ENCODE peak calls at places on chromosomes 12 and 14, in eight cellular contexts. R is activated CD4-positive, alpha-beta T cell treated with anti-CD3 and anti-CD28 coated beads, Interleukin-2, amount 10 ng/mL, durations not matched to agents 7 days and 5 days; S is NCI-H1694 treated with DMSO at 0.1 percent for 48 hours; Y is endodermal cell; N is HuH-7.5; H is activated naive CD4-positive, alpha-beta T cell treated with anti-CD3 and anti-CD28 coated beads, Interleukin-2, amount 50 U/mL, for 72 hours; V is mucosa of descending colon; F is heart right ventricle. D is an unnamed sample.

GRCh38 chr14:61562321-61563161 is 132.8 kb upstream of the HIF1A start:
- DNase-seq in R (peak), S (no peak), Y (no peak), N (no peak), H (no peak), V (no peak), F (no peak), D (no peak)

GRCh38 chr14:93184391-93185332 is at the start of the genes LYSET and MOAP1:
- DNase-seq in R (peak), S (peak), Y (peak), N (peak), H (peak), V (peak), F (peak), D (peak)

GRCh38 chr12:28550757-28551381 is 360.6 kb downstream of the CCDC91 start:
- DNase-seq in R (no peak), S (no peak), Y (no peak), N (no peak), H (no peak), V (no peak), F (no peak), D (no peak)

GRCh38 chr12:108930756-108931155 is 50.9 kb downstream of the DAO start:
- DNase-seq in R (no peak), S (no peak), Y (no peak), N (no peak), H (no peak), V (no peak), F (no peak), D (no peak)

GRCh38 chr14:75905505-75905904 is 76.3 kb downstream of the TGFB3 start:
- DNase-seq in R (no peak), S (no peak), Y (no peak), N (no peak), H (no peak), V (no peak), F (peak), D (peak)

GRCh38 chr12:2057041-2057792 is 4.4 kb downstream of the CACNA1C start:
- DNase-seq in R (peak), S (peak), Y (peak), N (peak), H (no peak), V (no peak), F (peak), D (no peak)

GRCh38 chr14:77965919-77966435 is 166.1 kb downstream of the ADCK1 start:
- DNase-seq in R (peak), S (no peak), Y (peak), N (peak), H (no peak), V (no peak), F (no peak), D (no peak)

GRCh38 chr14:77375164-77375950 is 1.5 kb downstream of the TMED8 start:
- DNase-seq in R (peak), S (no peak), Y (no peak), N (no peak), H (no peak), V (no peak), F (no peak), D (no peak)

GRCh38 chr14:33467967-33468366 is 482.9 kb downstream of the EGLN3 start:
- DNase-seq in R (no peak), S (no peak), Y (no peak), N (no peak), H (no peak), V (no peak), F (no peak), D (no peak)

GRCh38 chr12:25269701-25270100 is 19.0 kb upstream of the KRAS start:
- DNase-seq in R (no peak), S (no peak), Y (no peak), N (no peak), H (no peak), V (no peak), F (no peak), D (no peak)

GRCh38 chr12:91388573-91388972 is 206.0 kb upstream of the DCN start:
- DNase-seq in R (no peak), S (no peak), Y (no peak), N (no peak), H (no peak), V (no peak), F (peak), D (no peak)

GRCh38 chr12:51371295-51371953 is 19.8 kb downstream of the GALNT6 start:
- DNase-seq in R (no peak), S (no peak), Y (peak), N (peak), H (no peak), V (no peak), F (peak), D (no peak)

GRCh38 chr12:40137252-40137651 is 31.4 kb upstream of the SLC2A13 start:
- DNase-seq in R (peak), S (no peak), Y (no peak), N (no peak), H (no peak), V (no peak), F (no peak), D (no peak)

GRCh38 chr12:65532162-65532561 is 253.7 kb downstream of the MSRB3 start:
- DNase-seq in R (no peak), S (no peak), Y (no peak), N (no peak), H (no peak), V (no peak), F (no peak), D (no peak)

GRCh38 chr12:9868271-9868815 is 811 bp downstream of the CLEC2B start:
- DNase-seq in R (no peak), S (no peak), Y (no peak), N (no peak), H (no peak), V (no peak), F (no peak), D (no peak)

GRCh38 chr14:68628605-68629310 is 164.1 kb downstream of the ZFP36L1 start:
- DNase-seq in R (peak), S (no peak), Y (peak), N (peak), H (no peak), V (peak), F (no peak), D (peak)

GRCh38 chr12:119678459-119678858 is 10.5 kb downstream of the PRKAB1 start:
- DNase-seq in R (no peak), S (no peak), Y (no peak), N (no peak), H (no peak), V (no peak), F (no peak), D (no peak)

GRCh38 chr12:28974166-28974565 is 174.9 kb upstream of the FAR2 start:
- DNase-seq in R (no peak), S (no peak), Y (no peak), N (no peak), H (no peak), V (no peak), F (no peak), D (no peak)

GRCh38 chr14:60815371-60815770 is 80.8 kb downstream of the MNAT1 start:
- DNase-seq in R (no peak), S (no peak), Y (no peak), N (no peak), H (no peak), V (no peak), F (no peak), D (no peak)

GRCh38 chr12:113109872-113110623 is 25.5 kb downstream of the RASAL1 start:
- DNase-seq in R (no peak), S (no peak), Y (peak), N (no peak), H (no peak), V (no peak), F (no peak), D (no peak)